ENCODE peak calls at places on chromosomes 3 and 15, in nine cellular contexts. One of them, this sample, is unnamed.

GRCh38 chr15:90402230-90402629 is 14.2 kb downstream of the IQGAP1 start:
- DNase-seq in stomach: no peak
- DNase-seq in ovary: no peak
- DNase-seq in sigmoid colon: peak; percentile 73
- DNase-seq in suprapubic skin: no peak
- DNase-seq in K562: no peak
- DNase-seq in H1: no peak
- DNase-seq in SK-N-SH: no peak
- DNase-seq in HepG2: peak; percentile 29
- DNase-seq in this sample: peak; percentile 48

GRCh38 chr3:95280711-95281352 is 1218.0 kb downstream of the NSUN3 start:
- DNase-seq in stomach: no peak
- DNase-seq in ovary: no peak
- DNase-seq in sigmoid colon: no peak
- DNase-seq in suprapubic skin: no peak
- DNase-seq in K562: no peak
- DNase-seq in H1: no peak
- DNase-seq in SK-N-SH: no peak
- DNase-seq in HepG2: no peak
- DNase-seq in this sample: no peak

GRCh38 chr15:30043211-30043655 is 39.5 kb upstream of the GOLGA8J start:
- DNase-seq in stomach: no peak
- DNase-seq in ovary: no peak
- DNase-seq in sigmoid colon: no peak
- DNase-seq in suprapubic skin: no peak
- DNase-seq in K562: no peak
- DNase-seq in H1: no peak
- DNase-seq in SK-N-SH: peak; percentile 40
- DNase-seq in HepG2: no peak
- DNase-seq in this sample: no peak

GRCh38 chr3:49712166-49712565 is 7.3 kb downstream of the AMIGO3 start:
- DNase-seq in stomach: no peak
- DNase-seq in ovary: no peak
- DNase-seq in sigmoid colon: peak; percentile 52
- DNase-seq in suprapubic skin: no peak
- DNase-seq in K562: no peak
- DNase-seq in H1: no peak
- DNase-seq in SK-N-SH: no peak
- DNase-seq in HepG2: no peak
- DNase-seq in this sample: no peak

GRCh38 chr15:25408428-25408827 is 30.4 kb downstream of the UBE3A start:
- DNase-seq in stomach: no peak
- DNase-seq in ovary: no peak
- DNase-seq in sigmoid colon: no peak
- DNase-seq in suprapubic skin: no peak
- DNase-seq in K562: no peak
- DNase-seq in H1: no peak
- DNase-seq in SK-N-SH: no peak
- DNase-seq in HepG2: no peak
- DNase-seq in this sample: no peak

GRCh38 chr3:183098538-183099025 is 714 bp downstream of the MCCC1 start:
- DNase-seq in stomach: no peak
- DNase-seq in ovary: no peak
- DNase-seq in sigmoid colon: no peak
- DNase-seq in suprapubic skin: no peak
- DNase-seq in K562: no peak
- DNase-seq in H1: no peak
- DNase-seq in SK-N-SH: no peak
- DNase-seq in HepG2: no peak
- DNase-seq in this sample: no peak

GRCh38 chr3:52339612-52340011 is 23.5 kb downstream of the DNAH1 start:
- DNase-seq in stomach: no peak
- DNase-seq in ovary: no peak
- DNase-seq in sigmoid colon: no peak
- DNase-seq in suprapubic skin: no peak
- DNase-seq in K562: peak; percentile 42
- DNase-seq in H1: no peak
- DNase-seq in SK-N-SH: peak; percentile 68
- DNase-seq in HepG2: peak; percentile 85
- DNase-seq in this sample: no peak

GRCh38 chr15:89899303-89899946 is 5.6 kb upstream of the AP3S2 start:
- DNase-seq in stomach: no peak
- DNase-seq in ovary: no peak
- DNase-seq in sigmoid colon: no peak
- DNase-seq in suprapubic skin: no peak
- DNase-seq in K562: no peak
- DNase-seq in H1: no peak
- DNase-seq in SK-N-SH: no peak
- DNase-seq in HepG2: no peak
- DNase-seq in this sample: no peak

GRCh38 chr3:1092771-1093170 is at the start of gene CNTN6:
- DNase-seq in stomach: no peak
- DNase-seq in ovary: no peak
- DNase-seq in sigmoid colon: no peak
- DNase-seq in suprapubic skin: no peak
- DNase-seq in K562: no peak
- DNase-seq in H1: no peak
- DNase-seq in SK-N-SH: peak; percentile 25
- DNase-seq in HepG2: no peak
- DNase-seq in this sample: no peak

GRCh38 chr15:59501531-59502113 is 63.6 kb downstream of the FAM81A start:
- DNase-seq in stomach: peak; percentile 46
- DNase-seq in ovary: no peak
- DNase-seq in sigmoid colon: no peak
- DNase-seq in suprapubic skin: no peak
- DNase-seq in K562: peak; percentile 66
- DNase-seq in H1: peak; percentile 63
- DNase-seq in SK-N-SH: peak; percentile 60
- DNase-seq in HepG2: peak; percentile 72
- DNase-seq in this sample: no peak

GRCh38 chr3:105791134-105791533 is 77.7 kb downstream of the CBLB start:
- DNase-seq in stomach: no peak
- DNase-seq in ovary: no peak
- DNase-seq in sigmoid colon: peak; percentile 66
- DNase-seq in suprapubic skin: no peak
- DNase-seq in K562: no peak
- DNase-seq in H1: no peak
- DNase-seq in SK-N-SH: no peak
- DNase-seq in HepG2: no peak
- DNase-seq in this sample: peak; percentile 61

GRCh38 chr3:30984855-30985793 is 90.7 kb upstream of the GADL1 start:
- DNase-seq in stomach: no peak
- DNase-seq in ovary: no peak
- DNase-seq in sigmoid colon: no peak
- DNase-seq in suprapubic skin: no peak
- DNase-seq in K562: no peak
- DNase-seq in H1: no peak
- DNase-seq in SK-N-SH: no peak
- DNase-seq in HepG2: no peak
- DNase-seq in this sample: no peak

GRCh38 chr3:70312336-70312735 is at the start of gene MDFIC2:
- DNase-seq in stomach: no peak
- DNase-seq in ovary: no peak
- DNase-seq in sigmoid colon: no peak
- DNase-seq in suprapubic skin: no peak
- DNase-seq in K562: no peak
- DNase-seq in H1: peak; percentile 48
- DNase-seq in SK-N-SH: no peak
- DNase-seq in HepG2: no peak
- DNase-seq in this sample: no peak

GRCh38 chr15:79315623-79316328 is 4.9 kb downstream of the TMED3 start:
- DNase-seq in stomach: peak; percentile 62
- DNase-seq in ovary: no peak
- DNase-seq in sigmoid colon: no peak
- DNase-seq in suprapubic skin: no peak
- DNase-seq in K562: no peak
- DNase-seq in H1: no peak
- DNase-seq in SK-N-SH: no peak
- DNase-seq in HepG2: no peak
- DNase-seq in this sample: no peak

GRCh38 chr3:160981217-160981938 is 123.8 kb downstream of the B3GALNT1 start:
- DNase-seq in stomach: no peak
- DNase-seq in ovary: no peak
- DNase-seq in sigmoid colon: no peak
- DNase-seq in suprapubic skin: no peak
- DNase-seq in K562: no peak
- DNase-seq in H1: no peak
- DNase-seq in SK-N-SH: no peak
- DNase-seq in HepG2: no peak
- DNase-seq in this sample: peak; percentile 14

GRCh38 chr3:192223815-192224214 is 503.5 kb downstream of the FGF12 start:
- DNase-seq in stomach: no peak
- DNase-seq in ovary: no peak
- DNase-seq in sigmoid colon: no peak
- DNase-seq in suprapubic skin: no peak
- DNase-seq in K562: no peak
- DNase-seq in H1: no peak
- DNase-seq in SK-N-SH: no peak
- DNase-seq in HepG2: no peak
- DNase-seq in this sample: no peak

GRCh38 chr15:29636140-29636539 is 186.1 kb downstream of the TJP1 start:
- DNase-seq in stomach: no peak
- DNase-seq in ovary: no peak
- DNase-seq in sigmoid colon: no peak
- DNase-seq in suprapubic skin: no peak
- DNase-seq in K562: no peak
- DNase-seq in H1: peak; percentile 31
- DNase-seq in SK-N-SH: no peak
- DNase-seq in HepG2: peak; percentile 41
- DNase-seq in this sample: no peak

DNA sequence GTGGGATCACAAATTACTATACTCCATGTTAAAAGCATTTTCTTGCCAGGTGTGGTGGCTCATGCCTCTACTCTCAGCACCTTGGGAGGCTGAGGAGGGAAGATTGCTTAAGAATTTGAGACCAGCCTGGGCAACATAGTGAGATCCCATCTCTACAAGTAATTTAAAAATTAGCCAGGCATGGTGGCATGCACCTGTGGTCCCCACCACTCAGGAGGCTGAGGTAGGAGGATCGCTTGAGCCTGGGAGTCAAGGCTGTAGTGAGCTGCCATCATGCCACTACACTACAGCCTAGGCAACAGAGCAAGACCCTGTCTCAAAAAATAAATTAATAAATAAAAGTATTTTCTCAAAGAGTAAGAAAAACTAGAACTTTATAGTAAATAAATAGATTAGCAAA is 22.9 kb upstream of the ABHD10 start:
- DNase-seq in stomach: no peak
- DNase-seq in ovary: no peak
- DNase-seq in sigmoid colon: no peak
- DNase-seq in suprapubic skin: no peak
- DNase-seq in K562: no peak
- DNase-seq in H1: no peak
- DNase-seq in SK-N-SH: no peak
- DNase-seq in HepG2: no peak
- DNase-seq in this sample: no peak
- H3K36me3 ChIP-seq in stomach: peaks cover 28% of the 10 kb centered on the region
- H3K36me3 ChIP-seq in ovary: no peaks in the 10 kb centered on the region
- H3K36me3 ChIP-seq in sigmoid colon: peaks cover 42% of the 10 kb centered on the region
- H3K36me3 ChIP-seq in suprapubic skin: peaks cover 6% of the 10 kb centered on the region
- H3K36me3 ChIP-seq in K562: no peaks in the 10 kb centered on the region
- H3K36me3 ChIP-seq in H1: no peaks in the 10 kb centered on the region
- H3K36me3 ChIP-seq in SK-N-SH: peaks cover 25% of the 10 kb centered on the region
- H3K36me3 ChIP-seq in HepG2: no peaks in the 10 kb centered on the region
- H3K36me3 ChIP-seq in this sample: no peaks in the 10 kb centered on the region

DNA sequence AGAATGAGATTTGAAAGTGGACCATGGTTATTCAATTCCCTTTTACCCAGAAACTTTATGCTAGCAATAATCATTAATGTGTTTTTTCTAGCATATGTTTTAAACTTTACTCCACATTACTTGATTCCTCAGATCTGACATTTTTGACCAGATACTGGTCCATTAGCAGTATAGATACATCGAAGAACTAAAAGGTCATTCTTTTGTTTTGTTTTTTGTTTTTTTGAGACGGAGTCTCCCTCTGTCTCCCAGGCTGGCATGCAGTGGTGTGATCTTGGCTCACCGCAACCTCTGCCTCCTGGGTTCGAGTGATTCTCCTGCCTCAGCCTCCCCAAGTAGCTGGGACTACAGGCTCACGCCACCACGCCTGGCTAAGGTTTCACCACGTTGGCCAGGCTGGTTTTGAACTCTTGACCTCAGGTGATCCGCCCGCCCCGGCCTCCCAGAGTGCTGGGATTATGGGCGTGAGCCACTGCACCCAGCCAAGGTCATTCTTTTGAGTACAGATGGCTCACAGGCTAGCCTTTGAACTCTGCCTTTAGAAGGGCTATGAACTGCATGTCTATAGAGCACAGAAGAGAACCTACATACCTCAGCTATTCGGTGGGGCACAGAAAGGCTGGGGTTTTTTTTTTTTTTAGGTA is 28.6 kb downstream of the CHP1 start:
- DNase-seq in stomach: peak; percentile 40
- DNase-seq in ovary: no peak
- DNase-seq in sigmoid colon: no peak
- DNase-seq in suprapubic skin: no peak
- DNase-seq in K562: no peak
- DNase-seq in H1: no peak
- DNase-seq in SK-N-SH: no peak
- DNase-seq in HepG2: peak; percentile 96
- DNase-seq in this sample: no peak
- TF ChIP-seq EP300 in stomach: no peak
- TF ChIP-seq EP300 in ovary: no peak
- TF ChIP-seq EP300 in sigmoid colon: no peak
- TF ChIP-seq EP300 in suprapubic skin: no peak
- TF ChIP-seq EP300 in K562: no peak
- TF ChIP-seq EP300 in H1: no peak
- TF ChIP-seq EP300 in SK-N-SH: no peak
- TF ChIP-seq EP300 in HepG2: no peak
- TF ChIP-seq EP300 in this sample: no peak

GRCh38 chr3:163491714-163492113 is 1586.6 kb downstream of the SI start:
- DNase-seq in stomach: no peak
- DNase-seq in ovary: no peak
- DNase-seq in sigmoid colon: no peak
- DNase-seq in suprapubic skin: no peak
- DNase-seq in K562: no peak
- DNase-seq in H1: no peak
- DNase-seq in SK-N-SH: no peak
- DNase-seq in HepG2: no peak
- DNase-seq in this sample: no peak
- H3K36me3 ChIP-seq in stomach: no peaks in the 10 kb centered on the region
- H3K36me3 ChIP-seq in ovary: no peaks in the 10 kb centered on the region
- H3K36me3 ChIP-seq in sigmoid colon: no peaks in the 10 kb centered on the region
- H3K36me3 ChIP-seq in suprapubic skin: no peaks in the 10 kb centered on the region
- H3K36me3 ChIP-seq in K562: no peaks in the 10 kb centered on the region
- H3K36me3 ChIP-seq in H1: no peaks in the 10 kb centered on the region
- H3K36me3 ChIP-seq in SK-N-SH: no peaks in the 10 kb centered on the region
- H3K36me3 ChIP-seq in HepG2: no peaks in the 10 kb centered on the region
- H3K36me3 ChIP-seq in this sample: no peaks in the 10 kb centered on the region

GRCh38 chr3:81531256-81531655 is 230.2 kb downstream of the GBE1 start:
- DNase-seq in stomach: no peak
- DNase-seq in ovary: no peak
- DNase-seq in sigmoid colon: no peak
- DNase-seq in suprapubic skin: no peak
- DNase-seq in K562: no peak
- DNase-seq in H1: no peak
- DNase-seq in SK-N-SH: no peak
- DNase-seq in HepG2: no peak
- DNase-seq in this sample: no peak

GRCh38 chr3:81531846-81532245 is 229.6 kb downstream of the GBE1 start:
- DNase-seq in stomach: no peak
- DNase-seq in ovary: no peak
- DNase-seq in sigmoid colon: no peak
- DNase-seq in suprapubic skin: no peak
- DNase-seq in K562: no peak
- DNase-seq in H1: no peak
- DNase-seq in SK-N-SH: no peak
- DNase-seq in HepG2: no peak
- DNase-seq in this sample: no peak

GRCh38 chr3:81530180-81530939 is 231.1 kb downstream of the GBE1 start:
- DNase-seq in stomach: no peak
- DNase-seq in ovary: no peak
- DNase-seq in sigmoid colon: no peak
- DNase-seq in suprapubic skin: no peak
- DNase-seq in K562: no peak
- DNase-seq in H1: no peak
- DNase-seq in SK-N-SH: no peak
- DNase-seq in HepG2: no peak
- DNase-seq in this sample: no peak
- TF ChIP-seq EP300 in stomach: no peak
- TF ChIP-seq EP300 in ovary: no peak
- TF ChIP-seq EP300 in sigmoid colon: no peak
- TF ChIP-seq EP300 in suprapubic skin: no peak
- TF ChIP-seq EP300 in K562: no peak
- TF ChIP-seq EP300 in H1: no peak
- TF ChIP-seq EP300 in SK-N-SH: no peak
- TF ChIP-seq EP300 in HepG2: no peak
- TF ChIP-seq EP300 in this sample: no peak

This sample was measured in tibial nerve.